ENCODE peak calls at places on chromosomes 6 and 20, in four cellular contexts. One of them, this sample, is unnamed.

GRCh38 chr6:24907959-24908358 is 27.8 kb downstream of the RIPOR2 start:
- DNase-seq in A172: no peak
- DNase-seq in iris pigment epithelial cell: no peak
- DNase-seq in fibroblast of mammary gland: no peak
- DNase-seq in this sample: no peak

GRCh38 chr6:128057541-128058335 is 156.9 kb upstream of the THEMIS start:
- DNase-seq in A172: no peak
- DNase-seq in iris pigment epithelial cell: peak
- DNase-seq in fibroblast of mammary gland: peak
- DNase-seq in this sample: peak

GRCh38 chr6:122553697-122554096 is 56.5 kb upstream of the PKIB start:
- DNase-seq in A172: no peak
- DNase-seq in iris pigment epithelial cell: no peak
- DNase-seq in fibroblast of mammary gland: no peak
- DNase-seq in this sample: no peak

GRCh38 chr6:25903467-25904099 is 26.9 kb downstream of the SLC17A2 start:
- DNase-seq in A172: no peak
- DNase-seq in iris pigment epithelial cell: no peak
- DNase-seq in fibroblast of mammary gland: no peak
- DNase-seq in this sample: no peak

GRCh38 chr6:125747589-125748533 is 1.6 kb upstream of the HEY2 start:
- DNase-seq in A172: no peak
- DNase-seq in iris pigment epithelial cell: no peak
- DNase-seq in fibroblast of mammary gland: no peak
- DNase-seq in this sample: no peak

GRCh38 chr6:107784669-107785068 is 39.4 kb downstream of the SCML4 start:
- DNase-seq in A172: no peak
- DNase-seq in iris pigment epithelial cell: no peak
- DNase-seq in fibroblast of mammary gland: peak
- DNase-seq in this sample: peak

GRCh38 chr20:24097051-24097450 is 108.5 kb upstream of the GGTLC1 start:
- DNase-seq in A172: no peak
- DNase-seq in iris pigment epithelial cell: no peak
- DNase-seq in fibroblast of mammary gland: no peak
- DNase-seq in this sample: no peak

GRCh38 chr20:36070451-36070850 is 84.1 kb upstream of the EPB41L1 start:
- DNase-seq in A172: no peak
- DNase-seq in iris pigment epithelial cell: no peak
- DNase-seq in fibroblast of mammary gland: no peak
- DNase-seq in this sample: no peak

GRCh38 chr6:142543576-142543975 is 241.8 kb downstream of the ADGRG6 start:
- DNase-seq in A172: no peak
- DNase-seq in iris pigment epithelial cell: no peak
- DNase-seq in fibroblast of mammary gland: peak
- DNase-seq in this sample: no peak

GRCh38 chr6:78995946-78996345 is 82.1 kb downstream of the PHIP start:
- DNase-seq in A172: peak
- DNase-seq in iris pigment epithelial cell: peak
- DNase-seq in fibroblast of mammary gland: peak
- DNase-seq in this sample: peak

GRCh38 chr6:46799657-46800056 is 6.5 kb downstream of the MEP1A start:
- DNase-seq in A172: no peak
- DNase-seq in iris pigment epithelial cell: peak
- DNase-seq in fibroblast of mammary gland: no peak
- DNase-seq in this sample: no peak

GRCh38 chr20:13312300-13312699 is 91.2 kb downstream of the ISM1 start:
- DNase-seq in A172: no peak
- DNase-seq in iris pigment epithelial cell: no peak
- DNase-seq in fibroblast of mammary gland: no peak
- DNase-seq in this sample: no peak

GRCh38 chr6:156694679-156695078 is 82.5 kb upstream of the ARID1B start:
- DNase-seq in A172: no peak
- DNase-seq in iris pigment epithelial cell: no peak
- DNase-seq in fibroblast of mammary gland: no peak
- DNase-seq in this sample: no peak

GRCh38 chr6:142699391-142699790 is 245.6 kb downstream of the HIVEP2 start:
- DNase-seq in A172: no peak
- DNase-seq in iris pigment epithelial cell: no peak
- DNase-seq in fibroblast of mammary gland: no peak
- DNase-seq in this sample: no peak

GRCh38 chr6:80181352-80182081 is 75.0 kb downstream of the BCKDHB start:
- DNase-seq in A172: no peak
- DNase-seq in iris pigment epithelial cell: peak
- DNase-seq in fibroblast of mammary gland: no peak
- DNase-seq in this sample: no peak

GRCh38 chr20:40856653-40857052 is 167.6 kb upstream of the MAFB start:
- DNase-seq in A172: no peak
- DNase-seq in iris pigment epithelial cell: no peak
- DNase-seq in fibroblast of mammary gland: no peak
- DNase-seq in this sample: no peak

GRCh38 chr6:89290401-89291155 is 24.5 kb downstream of the GABRR2 start:
- DNase-seq in A172: no peak
- DNase-seq in iris pigment epithelial cell: no peak
- DNase-seq in fibroblast of mammary gland: no peak
- DNase-seq in this sample: no peak

GRCh38 chr20:25195962-25196700 is 619 bp downstream of the ENTPD6 start:
- DNase-seq in A172: peak
- DNase-seq in iris pigment epithelial cell: no peak
- DNase-seq in fibroblast of mammary gland: no peak
- DNase-seq in this sample: no peak

GRCh38 chr20:8313073-8313472 is 181.0 kb downstream of the PLCB1 start:
- DNase-seq in A172: no peak
- DNase-seq in iris pigment epithelial cell: no peak
- DNase-seq in fibroblast of mammary gland: no peak
- DNase-seq in this sample: no peak

GRCh38 chr6:11732036-11732545 is 46.5 kb downstream of the ADTRP start:
- DNase-seq in A172: no peak
- DNase-seq in iris pigment epithelial cell: peak
- DNase-seq in fibroblast of mammary gland: peak
- DNase-seq in this sample: peak

GRCh38 chr20:9363673-9364072 is 150.7 kb upstream of the LAMP5 start:
- DNase-seq in A172: no peak
- DNase-seq in iris pigment epithelial cell: no peak
- DNase-seq in fibroblast of mammary gland: no peak
- DNase-seq in this sample: no peak

GRCh38 chr6:121794630-121795029 is 359.2 kb downstream of the GJA1 start:
- DNase-seq in A172: peak
- DNase-seq in iris pigment epithelial cell: peak
- DNase-seq in fibroblast of mammary gland: peak
- DNase-seq in this sample: peak

GRCh38 chr20:49356676-49357075 is 78.8 kb upstream of the ZNFX1 start:
- DNase-seq in A172: no peak
- DNase-seq in iris pigment epithelial cell: no peak
- DNase-seq in fibroblast of mammary gland: no peak
- DNase-seq in this sample: no peak

GRCh38 chr6:36131517-36132220 is 1.4 kb downstream of the MAPK13 start:
- DNase-seq in A172: peak
- DNase-seq in iris pigment epithelial cell: peak
- DNase-seq in fibroblast of mammary gland: peak
- DNase-seq in this sample: peak